ENCODE peak calls at places on chromosomes 3 and 15, in four cellular contexts. One of them, this sample, is unnamed.

GRCh38 chr3:37287776-37288175 is 113.4 kb upstream of the LRRFIP2 start:
- DNase-seq in GM12878: no peak
- DNase-seq in K562: no peak
- DNase-seq in HL-60: no peak
- DNase-seq in this sample: no peak

GRCh38 chr3:36892457-36893136 is 52.3 kb downstream of the TRANK1 start:
- DNase-seq in GM12878: no peak
- DNase-seq in K562: no peak
- DNase-seq in HL-60: no peak
- DNase-seq in this sample: no peak

GRCh38 chr3:152113413-152113812 is 155.3 kb upstream of the MBNL1 start:
- DNase-seq in GM12878: no peak
- DNase-seq in K562: no peak
- DNase-seq in HL-60: no peak
- DNase-seq in this sample: no peak

GRCh38 chr3:62529230-62529629 is 155.9 kb upstream of the FEZF2 start:
- DNase-seq in GM12878: no peak
- DNase-seq in K562: peak
- DNase-seq in HL-60: peak
- DNase-seq in this sample: no peak

GRCh38 chr15:91946075-91946474 is 92.6 kb downstream of the SLCO3A1 start:
- DNase-seq in GM12878: no peak
- DNase-seq in K562: no peak
- DNase-seq in HL-60: no peak
- DNase-seq in this sample: no peak

GRCh38 chr15:29921130-29921601 is 98.9 kb upstream of the TJP1 start:
- DNase-seq in GM12878: no peak
- DNase-seq in K562: no peak
- DNase-seq in HL-60: no peak
- DNase-seq in this sample: no peak

GRCh38 chr15:38130200-38130567 is 122.5 kb upstream of the SPRED1 start:
- DNase-seq in GM12878: peak
- DNase-seq in K562: no peak
- DNase-seq in HL-60: no peak
- DNase-seq in this sample: no peak

GRCh38 chr3:81816473-81817260 is 55.2 kb upstream of the GBE1 start:
- DNase-seq in GM12878: peak
- DNase-seq in K562: no peak
- DNase-seq in HL-60: no peak
- DNase-seq in this sample: peak

GRCh38 chr15:74901612-74902063 is 5.0 kb downstream of the FAM219B start:
- DNase-seq in GM12878: no peak
- DNase-seq in K562: peak
- DNase-seq in HL-60: peak
- DNase-seq in this sample: peak

GRCh38 chr15:27486036-27486435 is 515.1 kb downstream of the GABRG3 start:
- DNase-seq in GM12878: no peak
- DNase-seq in K562: no peak
- DNase-seq in HL-60: no peak
- DNase-seq in this sample: no peak

GRCh38 chr3:100150583-100150982 is 36.3 kb upstream of the FILIP1L start:
- DNase-seq in GM12878: no peak
- DNase-seq in K562: no peak
- DNase-seq in HL-60: no peak
- DNase-seq in this sample: no peak

GRCh38 chr3:142117052-142117451 is 32.3 kb downstream of the TFDP2 start:
- DNase-seq in GM12878: no peak
- DNase-seq in K562: no peak
- DNase-seq in HL-60: no peak
- DNase-seq in this sample: no peak

GRCh38 chr3:52570076-52570475 is 33.7 kb downstream of the UQCC5 start:
- DNase-seq in GM12878: no peak
- DNase-seq in K562: no peak
- DNase-seq in HL-60: no peak
- DNase-seq in this sample: no peak

GRCh38 chr3:45915518-45916231 is 27.6 kb upstream of the CXCR6 start:
- DNase-seq in GM12878: peak
- DNase-seq in K562: peak
- DNase-seq in HL-60: peak
- DNase-seq in this sample: peak

GRCh38 chr15:43168192-43169107 is 16.8 kb upstream of the CCNDBP1 start:
- DNase-seq in GM12878: no peak
- DNase-seq in K562: no peak
- DNase-seq in HL-60: no peak
- DNase-seq in this sample: no peak

GRCh38 chr3:98557324-98558010 is 25.7 kb downstream of the GPR15 start:
- DNase-seq in GM12878: peak
- DNase-seq in K562: no peak
- DNase-seq in HL-60: no peak
- DNase-seq in this sample: no peak

GRCh38 chr3:61956236-61956635 is 394.9 kb downstream of the PTPRG start:
- DNase-seq in GM12878: no peak
- DNase-seq in K562: no peak
- DNase-seq in HL-60: no peak
- DNase-seq in this sample: no peak

GRCh38 chr3:52480768-52481715 is 14.1 kb upstream of the STAB1 start:
- DNase-seq in GM12878: no peak
- DNase-seq in K562: no peak
- DNase-seq in HL-60: no peak
- DNase-seq in this sample: no peak

GRCh38 chr15:75685195-75685594 is 27.5 kb downstream of the CSPG4 start:
- DNase-seq in GM12878: no peak
- DNase-seq in K562: no peak
- DNase-seq in HL-60: no peak
- DNase-seq in this sample: no peak

GRCh38 chr3:117619805-117620204 is 910.2 kb downstream of the TUSC7 start:
- DNase-seq in GM12878: no peak
- DNase-seq in K562: no peak
- DNase-seq in HL-60: no peak
- DNase-seq in this sample: no peak

GRCh38 chr3:33826688-33827087 is 28.3 kb downstream of the PDCD6IP start:
- DNase-seq in GM12878: no peak
- DNase-seq in K562: no peak
- DNase-seq in HL-60: no peak
- DNase-seq in this sample: no peak

GRCh38 chr3:81554348-81554747 is 207.1 kb downstream of the GBE1 start:
- DNase-seq in GM12878: no peak
- DNase-seq in K562: no peak
- DNase-seq in HL-60: no peak
- DNase-seq in this sample: no peak

GRCh38 chr3:194767430-194768207 is 81.9 kb downstream of the FAM43A start:
- DNase-seq in GM12878: no peak
- DNase-seq in K562: no peak
- DNase-seq in HL-60: no peak
- DNase-seq in this sample: no peak

GRCh38 chr3:53478166-53478830 is 16.1 kb upstream of the CACNA1D start:
- DNase-seq in GM12878: no peak
- DNase-seq in K562: no peak
- DNase-seq in HL-60: no peak
- DNase-seq in this sample: no peak

GRCh38 chr3:179432021-179432420 is 19.2 kb downstream of the GNB4 start:
- DNase-seq in GM12878: peak
- DNase-seq in K562: no peak
- DNase-seq in HL-60: peak
- DNase-seq in this sample: no peak

GRCh38 chr3:48503406-48504050 is 446 bp downstream of the SHISA5 start:
- DNase-seq in GM12878: no peak
- DNase-seq in K562: peak
- DNase-seq in HL-60: no peak
- DNase-seq in this sample: no peak

GRCh38 chr3:48562367-48563095 is 1.1 kb downstream of the UCN2 start:
- DNase-seq in GM12878: no peak
- DNase-seq in K562: no peak
- DNase-seq in HL-60: no peak
- DNase-seq in this sample: no peak

GRCh38 chr3:58029842-58030584 is 21.8 kb downstream of the FLNB start:
- DNase-seq in GM12878: no peak
- DNase-seq in K562: no peak
- DNase-seq in HL-60: no peak
- DNase-seq in this sample: no peak

GRCh38 chr15:67084561-67084960 is 19.2 kb downstream of the SMAD3 start:
- DNase-seq in GM12878: no peak
- DNase-seq in K562: no peak
- DNase-seq in HL-60: no peak
- DNase-seq in this sample: no peak

GRCh38 chr3:17407576-17407975 is 334.9 kb downstream of the TBC1D5 start:
- DNase-seq in GM12878: no peak
- DNase-seq in K562: no peak
- DNase-seq in HL-60: no peak
- DNase-seq in this sample: no peak

GRCh38 chr15:74180689-74181602 is 7.4 kb downstream of the ISLR start:
- DNase-seq in GM12878: no peak
- DNase-seq in K562: no peak
- DNase-seq in HL-60: no peak
- DNase-seq in this sample: no peak

GRCh38 chr15:58690703-58691102 is 58.8 kb downstream of the ADAM10 start:
- DNase-seq in GM12878: no peak
- DNase-seq in K562: no peak
- DNase-seq in HL-60: peak
- DNase-seq in this sample: no peak

GRCh38 chr3:133792171-133792763 is 13.3 kb upstream of the SRPRB start:
- DNase-seq in GM12878: no peak
- DNase-seq in K562: no peak
- DNase-seq in HL-60: no peak
- DNase-seq in this sample: no peak

GRCh38 chr3:70516081-70516480 is 203.6 kb upstream of the MDFIC2 start:
- DNase-seq in GM12878: no peak
- DNase-seq in K562: no peak
- DNase-seq in HL-60: no peak
- DNase-seq in this sample: no peak

GRCh38 chr15:96947830-96948229 is 617.3 kb downstream of the NR2F2 start:
- DNase-seq in GM12878: no peak
- DNase-seq in K562: no peak
- DNase-seq in HL-60: no peak
- DNase-seq in this sample: no peak

DNA sequence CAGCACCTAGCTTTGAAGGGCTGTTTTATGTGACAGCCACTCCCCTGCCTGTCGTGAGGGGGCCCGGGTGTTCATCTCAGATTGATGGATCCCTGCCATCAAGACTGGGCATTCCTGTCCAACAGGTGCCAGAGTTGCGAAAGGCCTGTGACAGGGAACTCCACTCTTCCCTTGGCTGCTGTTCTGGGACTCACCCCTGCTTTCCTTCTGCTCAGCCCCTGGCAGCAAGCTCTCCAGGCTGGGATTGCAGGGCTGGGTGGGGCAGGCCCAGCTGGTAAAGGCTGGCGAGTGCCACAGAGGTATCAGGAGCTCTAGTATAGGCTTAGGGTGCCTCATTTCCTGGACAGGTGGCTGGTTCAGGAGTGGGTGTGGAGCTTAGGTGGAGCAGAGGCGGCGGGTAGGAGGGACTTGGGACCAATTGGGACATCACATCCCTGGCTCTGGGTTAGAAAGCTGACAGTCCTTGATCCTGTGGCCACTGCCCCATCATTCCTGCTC is at the start of gene PLA2G4B:
- DNase-seq in GM12878: no peak
- DNase-seq in K562: no peak
- DNase-seq in HL-60: no peak
- DNase-seq in this sample: no peak
- TF ChIP-seq SPI1 in GM12878: no peak
- TF ChIP-seq SPI1 in K562: no peak
- TF ChIP-seq SPI1 in HL-60: no peak
- TF ChIP-seq SPI1 in this sample: no peak

GRCh38 chr15:99692825-99693224 is 40.4 kb downstream of the LYSMD4 start:
- DNase-seq in GM12878: no peak
- DNase-seq in K562: no peak
- DNase-seq in HL-60: no peak
- DNase-seq in this sample: no peak

DNA sequence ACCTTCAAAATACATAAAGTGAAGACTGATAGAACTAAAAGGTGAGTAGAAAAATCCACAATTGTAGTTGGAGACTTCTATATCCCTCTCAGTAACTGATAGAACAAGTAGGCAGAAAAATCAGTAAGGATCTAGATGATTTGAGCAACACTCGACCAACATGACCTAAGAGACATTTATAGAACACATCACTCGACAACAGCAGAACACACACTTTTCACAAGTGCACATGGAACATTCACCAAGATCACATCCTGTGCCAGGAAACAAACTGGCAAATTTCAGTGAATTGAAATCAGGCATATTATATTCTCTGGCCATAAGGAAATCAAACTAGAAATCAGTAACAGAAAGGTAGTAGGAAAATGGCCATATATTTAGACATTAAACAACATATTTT is 37.1 kb downstream of the LYSMD4 start:
- DNase-seq in GM12878: no peak
- DNase-seq in K562: no peak
- DNase-seq in HL-60: no peak
- DNase-seq in this sample: no peak
- TF ChIP-seq SPI1 in GM12878: no peak
- TF ChIP-seq SPI1 in K562: no peak
- TF ChIP-seq SPI1 in HL-60: no peak
- TF ChIP-seq SPI1 in this sample: no peak

DNA sequence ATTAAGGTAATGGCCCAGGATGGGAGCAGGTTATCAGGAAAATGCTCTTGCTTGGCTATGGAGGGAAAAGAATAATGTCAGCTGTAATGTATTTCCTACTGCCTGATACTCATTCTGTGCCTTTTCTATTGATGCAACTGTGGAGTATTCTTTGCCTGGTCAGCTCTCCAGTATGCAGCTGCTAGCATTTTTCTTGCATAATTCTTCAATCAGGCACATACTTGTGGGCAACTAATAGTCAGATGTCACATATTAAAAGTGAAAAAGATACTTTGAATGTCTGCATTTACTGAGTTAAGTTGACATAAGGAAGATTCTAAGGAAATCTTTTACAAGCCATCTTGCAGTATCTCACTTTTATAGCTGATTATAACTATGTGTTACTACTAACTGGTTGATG is 29.5 kb downstream of the CD80 start:
- DNase-seq in GM12878: no peak
- DNase-seq in K562: no peak
- DNase-seq in HL-60: no peak
- DNase-seq in this sample: no peak
- TF ChIP-seq SPI1 in GM12878: no peak
- TF ChIP-seq SPI1 in K562: no peak
- TF ChIP-seq SPI1 in HL-60: no peak
- TF ChIP-seq SPI1 in this sample: no peak

DNA sequence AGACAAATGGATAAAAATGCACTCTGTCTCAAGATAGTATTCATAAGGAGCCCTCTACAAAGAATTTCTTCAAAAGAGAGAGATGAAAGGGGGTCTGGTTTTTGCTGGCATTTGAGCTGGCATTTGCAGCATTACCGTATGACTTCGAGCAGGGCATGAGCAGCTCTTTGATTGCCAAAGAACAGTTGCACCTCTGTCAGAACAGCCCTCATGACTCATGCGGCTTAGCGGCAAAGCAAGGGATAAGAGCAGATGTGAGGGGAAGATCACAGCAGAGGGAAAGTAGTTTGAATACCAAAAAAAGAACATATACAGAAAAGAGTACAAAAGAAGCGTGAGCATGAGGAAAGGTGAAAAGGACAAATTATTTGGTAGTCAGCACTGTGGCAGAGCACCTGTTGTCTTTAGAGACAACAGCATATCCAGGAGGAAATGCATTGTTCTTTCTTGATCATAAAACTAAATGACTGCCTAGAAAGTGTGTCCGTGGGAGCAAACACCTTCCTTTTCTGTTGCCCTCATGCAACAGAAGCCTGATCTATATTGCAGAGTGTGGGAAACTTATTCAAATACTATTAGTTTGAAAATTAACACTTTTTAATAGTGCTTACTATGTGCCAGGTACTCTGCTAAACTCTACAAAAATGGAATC is 80.5 kb upstream of the SLC24A5 start:
- DNase-seq in GM12878: no peak
- DNase-seq in K562: no peak
- DNase-seq in HL-60: no peak
- DNase-seq in this sample: no peak
- TF ChIP-seq SPI1 in GM12878: no peak
- TF ChIP-seq SPI1 in K562: no peak
- TF ChIP-seq SPI1 in HL-60: no peak
- TF ChIP-seq SPI1 in this sample: no peak

This sample was measured in GM12891.